ENCODE peak calls at places on chromosomes 6 and 20, in ten cellular contexts. One of them, this sample, is unnamed.

GRCh38 chr20:40326794-40327193 is 362.2 kb downstream of the MAFB start:
- DNase-seq in GM12865: no peak
- DNase-seq in ovary: no peak
- DNase-seq in left lung: no peak
- DNase-seq in tibial nerve: no peak
- DNase-seq in SK-N-SH: no peak
- DNase-seq in kidney: no peak
- DNase-seq in osteocyte: no peak
- DNase-seq in pancreas: no peak
- DNase-seq in fibroblast of lung: no peak
- DNase-seq in this sample: no peak

GRCh38 chr6:144460224-144461095 is 175.3 kb downstream of the UTRN start:
- DNase-seq in pancreas: no peak
- DNase-seq in osteocyte: no peak
- DNase-seq in ovary: no peak
- DNase-seq in GM12865: peak; percentile 72
- DNase-seq in tibial nerve: no peak
- DNase-seq in left lung: no peak
- DNase-seq in fibroblast of lung: no peak
- DNase-seq in kidney: no peak
- DNase-seq in SK-N-SH: no peak
- DNase-seq in this sample: no peak

GRCh38 chr6:21067521-21067920 is 526.0 kb upstream of the SOX4 start:
- DNase-seq in kidney: no peak
- DNase-seq in left lung: no peak
- DNase-seq in tibial nerve: no peak
- DNase-seq in SK-N-SH: no peak
- DNase-seq in pancreas: no peak
- DNase-seq in fibroblast of lung: no peak
- DNase-seq in GM12865: no peak
- DNase-seq in ovary: no peak
- DNase-seq in osteocyte: no peak
- DNase-seq in this sample: no peak

GRCh38 chr6:30357678-30358339 is 12.9 kb downstream of the RPP21 start:
- DNase-seq in GM12865: peak; percentile 66
- DNase-seq in kidney: no peak
- DNase-seq in left lung: no peak
- DNase-seq in osteocyte: no peak
- DNase-seq in tibial nerve: peak; percentile 39
- DNase-seq in fibroblast of lung: peak; percentile 84
- DNase-seq in ovary: peak; percentile 39
- DNase-seq in SK-N-SH: peak; percentile 76
- DNase-seq in pancreas: no peak
- DNase-seq in this sample: peak; percentile 56

GRCh38 chr6:167793421-167793820 is 33.3 kb upstream of the AFDN start:
- DNase-seq in osteocyte: no peak
- DNase-seq in GM12865: no peak
- DNase-seq in kidney: no peak
- DNase-seq in ovary: no peak
- DNase-seq in left lung: no peak
- DNase-seq in tibial nerve: no peak
- DNase-seq in fibroblast of lung: no peak
- DNase-seq in pancreas: no peak
- DNase-seq in SK-N-SH: no peak
- DNase-seq in this sample: no peak

GRCh38 chr20:33042430-33042829 is 11.0 kb downstream of the BPIFB6 start:
- DNase-seq in left lung: no peak
- DNase-seq in ovary: no peak
- DNase-seq in osteocyte: no peak
- DNase-seq in SK-N-SH: no peak
- DNase-seq in pancreas: no peak
- DNase-seq in tibial nerve: no peak
- DNase-seq in fibroblast of lung: no peak
- DNase-seq in kidney: no peak
- DNase-seq in GM12865: no peak
- DNase-seq in this sample: no peak

GRCh38 chr6:1479601-1480236 is 90.3 kb downstream of the FOXF2 start:
- DNase-seq in tibial nerve: no peak
- DNase-seq in left lung: no peak
- DNase-seq in osteocyte: no peak
- DNase-seq in GM12865: no peak
- DNase-seq in pancreas: no peak
- DNase-seq in kidney: no peak
- DNase-seq in fibroblast of lung: no peak
- DNase-seq in ovary: no peak
- DNase-seq in SK-N-SH: no peak
- DNase-seq in this sample: no peak

GRCh38 chr6:167268683-167269280 is 22.3 kb upstream of the UNC93A start:
- DNase-seq in left lung: no peak
- DNase-seq in pancreas: no peak
- DNase-seq in ovary: no peak
- DNase-seq in SK-N-SH: no peak
- DNase-seq in tibial nerve: no peak
- DNase-seq in fibroblast of lung: no peak
- DNase-seq in kidney: no peak
- DNase-seq in osteocyte: no peak
- DNase-seq in GM12865: no peak
- DNase-seq in this sample: no peak

GRCh38 chr6:142833054-142833453 is 111.9 kb downstream of the HIVEP2 start:
- DNase-seq in tibial nerve: no peak
- DNase-seq in ovary: no peak
- DNase-seq in fibroblast of lung: peak; percentile 93
- DNase-seq in pancreas: no peak
- DNase-seq in kidney: no peak
- DNase-seq in left lung: no peak
- DNase-seq in SK-N-SH: no peak
- DNase-seq in osteocyte: no peak
- DNase-seq in GM12865: no peak
- DNase-seq in this sample: no peak

GRCh38 chr6:142830807-142831206 is 114.2 kb downstream of the HIVEP2 start:
- DNase-seq in left lung: no peak
- DNase-seq in GM12865: no peak
- DNase-seq in ovary: no peak
- DNase-seq in kidney: no peak
- DNase-seq in SK-N-SH: peak; percentile 7
- DNase-seq in pancreas: no peak
- DNase-seq in osteocyte: no peak
- DNase-seq in tibial nerve: no peak
- DNase-seq in fibroblast of lung: no peak
- DNase-seq in this sample: no peak

GRCh38 chr6:142835787-142836186 is 109.2 kb downstream of the HIVEP2 start:
- DNase-seq in osteocyte: no peak
- DNase-seq in SK-N-SH: no peak
- DNase-seq in ovary: no peak
- DNase-seq in left lung: no peak
- DNase-seq in kidney: no peak
- DNase-seq in pancreas: no peak
- DNase-seq in GM12865: no peak
- DNase-seq in tibial nerve: no peak
- DNase-seq in fibroblast of lung: no peak
- DNase-seq in this sample: no peak

GRCh38 chr6:142833798-142834197 is 111.2 kb downstream of the HIVEP2 start:
- DNase-seq in fibroblast of lung: no peak
- DNase-seq in kidney: no peak
- DNase-seq in SK-N-SH: no peak
- DNase-seq in left lung: no peak
- DNase-seq in pancreas: no peak
- DNase-seq in tibial nerve: no peak
- DNase-seq in osteocyte: no peak
- DNase-seq in ovary: no peak
- DNase-seq in GM12865: no peak
- DNase-seq in this sample: no peak

DNA sequence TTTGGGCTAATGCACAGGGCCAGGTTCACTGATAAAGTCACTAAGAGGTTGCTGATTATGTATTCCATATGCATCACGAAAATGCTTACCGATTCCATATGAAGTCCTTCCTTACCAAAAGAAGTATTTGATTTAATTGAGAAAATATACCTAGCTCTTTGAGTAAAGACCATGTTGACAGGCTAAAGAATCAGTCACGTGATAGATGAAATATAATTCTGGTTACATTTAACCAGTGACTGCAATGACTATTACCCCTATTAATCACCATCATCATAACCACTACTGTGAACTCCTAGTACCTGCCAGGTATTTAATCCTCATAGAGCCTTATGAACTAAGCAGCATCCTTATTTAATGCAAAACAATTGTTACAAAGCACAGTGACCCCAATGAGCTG is 110.1 kb downstream of the HIVEP2 start:
- DNase-seq in SK-N-SH: no peak
- DNase-seq in left lung: no peak
- DNase-seq in tibial nerve: no peak
- DNase-seq in pancreas: no peak
- DNase-seq in GM12865: no peak
- DNase-seq in osteocyte: no peak
- DNase-seq in ovary: no peak
- DNase-seq in fibroblast of lung: no peak
- DNase-seq in kidney: no peak
- DNase-seq in this sample: no peak
- TF ChIP-seq CTCF in SK-N-SH: no peak
- TF ChIP-seq CTCF in left lung: no peak
- TF ChIP-seq CTCF in tibial nerve: no peak
- TF ChIP-seq CTCF in pancreas: no peak
- TF ChIP-seq CTCF in GM12865: no peak
- TF ChIP-seq CTCF in osteocyte: no peak
- TF ChIP-seq CTCF in ovary: no peak
- TF ChIP-seq CTCF in fibroblast of lung: no peak
- TF ChIP-seq CTCF in kidney: no peak
- TF ChIP-seq CTCF in this sample: no peak

GRCh38 chr6:110183292-110183691 is 3.1 kb downstream of the CDC40 start:
- DNase-seq in ovary: no peak
- DNase-seq in fibroblast of lung: peak; percentile 11
- DNase-seq in SK-N-SH: no peak
- DNase-seq in osteocyte: no peak
- DNase-seq in kidney: no peak
- DNase-seq in GM12865: no peak
- DNase-seq in left lung: no peak
- DNase-seq in tibial nerve: no peak
- DNase-seq in pancreas: no peak
- DNase-seq in this sample: no peak

GRCh38 chr6:110181131-110182027 is 1.2 kb downstream of the CDC40 start:
- DNase-seq in SK-N-SH: no peak
- DNase-seq in ovary: no peak
- DNase-seq in GM12865: peak; percentile 32
- DNase-seq in left lung: no peak
- DNase-seq in osteocyte: no peak
- DNase-seq in kidney: no peak
- DNase-seq in pancreas: no peak
- DNase-seq in fibroblast of lung: peak; percentile 14
- DNase-seq in tibial nerve: no peak
- DNase-seq in this sample: no peak

GRCh38 chr6:110178626-110179405 is 654 bp downstream of the WASF1 start:
- DNase-seq in pancreas: peak; percentile 76
- DNase-seq in GM12865: peak; percentile 53
- DNase-seq in fibroblast of lung: peak; percentile 64
- DNase-seq in left lung: peak; percentile 37
- DNase-seq in osteocyte: peak; percentile 84
- DNase-seq in kidney: peak; percentile 86
- DNase-seq in ovary: peak; percentile 66
- DNase-seq in tibial nerve: peak; percentile 54
- DNase-seq in SK-N-SH: peak; percentile 72
- DNase-seq in this sample: no peak

GRCh38 chr6:110180228-110181008 is at the start of gene CDC40:
- DNase-seq in pancreas: peak; percentile 80
- DNase-seq in osteocyte: peak; percentile 84
- DNase-seq in left lung: peak; percentile 71
- DNase-seq in tibial nerve: peak; percentile 51
- DNase-seq in kidney: peak; percentile 84
- DNase-seq in GM12865: no peak
- DNase-seq in fibroblast of lung: no peak
- DNase-seq in SK-N-SH: peak; percentile 67
- DNase-seq in ovary: peak; percentile 72
- DNase-seq in this sample: no peak

DNA sequence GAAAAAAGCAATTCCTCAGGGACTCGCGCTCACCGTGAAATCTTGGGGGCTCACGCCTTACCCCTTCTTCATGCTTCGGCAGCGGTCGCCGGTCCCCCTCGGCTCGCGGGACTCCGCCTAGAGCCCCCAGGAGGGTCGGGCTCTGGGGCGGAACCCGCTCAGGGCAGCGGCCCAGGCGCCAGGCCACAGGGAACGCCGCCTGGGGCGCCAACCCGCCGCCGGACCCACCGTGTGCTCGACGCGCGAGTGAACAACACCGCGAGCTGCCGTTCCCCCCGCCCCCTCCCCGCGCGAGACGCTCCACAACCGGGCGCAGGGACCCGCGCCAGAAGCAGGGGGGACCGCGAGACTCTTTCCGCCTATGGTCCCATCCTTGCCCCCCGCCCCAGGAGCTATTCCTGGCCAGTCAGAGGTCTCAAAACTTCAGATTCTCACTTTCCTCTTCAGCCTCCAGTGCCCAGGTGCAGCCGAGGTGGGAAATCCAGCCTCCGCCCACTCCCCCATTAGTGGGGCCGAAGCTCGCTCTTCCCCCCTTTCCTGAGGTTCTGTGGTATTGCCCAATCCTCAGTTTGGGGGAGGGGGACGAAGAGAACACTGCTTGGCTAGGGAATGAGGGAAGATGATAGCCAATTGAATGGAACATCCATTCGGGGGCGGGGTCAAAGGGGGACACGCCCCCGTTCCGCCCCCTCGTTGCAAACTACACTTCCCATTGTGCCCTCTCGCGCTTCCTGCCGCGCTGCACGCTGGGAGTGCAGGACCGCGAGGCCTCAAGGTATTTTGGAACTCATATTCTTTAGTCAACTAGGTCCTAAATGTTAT is at the start of gene WASF1:
- DNase-seq in osteocyte: peak; percentile 99
- DNase-seq in SK-N-SH: peak; percentile 91
- DNase-seq in tibial nerve: peak; percentile 95
- DNase-seq in pancreas: peak; percentile 95
- DNase-seq in ovary: peak; percentile 98
- DNase-seq in GM12865: peak; percentile 96
- DNase-seq in kidney: peak; percentile 97
- DNase-seq in fibroblast of lung: peak; percentile 98
- DNase-seq in left lung: peak; percentile 95
- DNase-seq in this sample: peak; percentile 97
- TF ChIP-seq CTCF in osteocyte: no peak
- TF ChIP-seq CTCF in SK-N-SH: no peak
- TF ChIP-seq CTCF in tibial nerve: peak; percentile 9
- TF ChIP-seq CTCF in pancreas: no peak
- TF ChIP-seq CTCF in ovary: peak; percentile 19
- TF ChIP-seq CTCF in GM12865: no peak
- TF ChIP-seq CTCF in kidney: no peak
- TF ChIP-seq CTCF in fibroblast of lung: no peak
- TF ChIP-seq CTCF in left lung: no peak
- TF ChIP-seq CTCF in this sample: no peak

DNA sequence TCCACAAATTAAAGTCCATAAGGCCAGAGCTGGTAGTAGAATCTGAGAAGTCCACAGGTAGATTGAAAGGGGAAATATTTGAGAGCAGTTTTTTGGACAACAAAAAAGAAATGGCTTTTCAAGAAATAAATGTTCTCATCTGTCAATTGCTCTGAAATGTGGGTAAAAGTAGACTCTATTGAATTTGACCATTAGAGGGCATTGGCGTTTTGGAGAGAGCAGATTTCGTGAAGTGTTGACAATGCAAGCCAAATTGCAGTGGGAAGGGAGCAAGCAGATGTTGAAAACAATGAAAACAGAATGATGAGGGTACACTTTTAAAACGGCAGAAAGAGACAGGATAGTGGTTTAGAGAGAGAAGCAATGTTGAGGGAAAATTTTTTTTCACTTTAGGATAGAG is 149.1 kb upstream of the FAM83B start:
- DNase-seq in SK-N-SH: no peak
- DNase-seq in kidney: no peak
- DNase-seq in tibial nerve: no peak
- DNase-seq in ovary: no peak
- DNase-seq in pancreas: no peak
- DNase-seq in GM12865: peak; percentile 10
- DNase-seq in osteocyte: no peak
- DNase-seq in fibroblast of lung: peak; percentile 59
- DNase-seq in left lung: no peak
- DNase-seq in this sample: no peak
- TF ChIP-seq CTCF in SK-N-SH: peak; percentile 24
- TF ChIP-seq CTCF in kidney: peak; percentile 8
- TF ChIP-seq CTCF in tibial nerve: no peak
- TF ChIP-seq CTCF in ovary: no peak
- TF ChIP-seq CTCF in pancreas: peak; percentile 20
- TF ChIP-seq CTCF in GM12865: no peak
- TF ChIP-seq CTCF in osteocyte: peak; percentile 49
- TF ChIP-seq CTCF in fibroblast of lung: peak; percentile 39
- TF ChIP-seq CTCF in left lung: no peak
- TF ChIP-seq CTCF in this sample: peak; percentile 44

GRCh38 chr6:132768051-132768517 is 10.4 kb upstream of the VNN2 start:
- DNase-seq in kidney: peak; percentile 61
- DNase-seq in GM12865: peak; percentile 72
- DNase-seq in SK-N-SH: peak; percentile 3
- DNase-seq in osteocyte: no peak
- DNase-seq in fibroblast of lung: peak; percentile 25
- DNase-seq in ovary: no peak
- DNase-seq in left lung: peak; percentile 45
- DNase-seq in pancreas: peak; percentile 44
- DNase-seq in tibial nerve: peak; percentile 38
- DNase-seq in this sample: no peak
- TF ChIP-seq CTCF in kidney: peak; percentile 42
- TF ChIP-seq CTCF in GM12865: peak; percentile 58
- TF ChIP-seq CTCF in SK-N-SH: peak; percentile 32
- TF ChIP-seq CTCF in osteocyte: peak; percentile 15
- TF ChIP-seq CTCF in fibroblast of lung: peak; percentile 4
- TF ChIP-seq CTCF in ovary: no peak
- TF ChIP-seq CTCF in left lung: peak; percentile 65
- TF ChIP-seq CTCF in pancreas: peak; percentile 70
- TF ChIP-seq CTCF in tibial nerve: peak; percentile 66
- TF ChIP-seq CTCF in this sample: peak; percentile 36

This sample was measured in AG09319.